ENCODE peak calls at places on chromosomes 1 and 21, in nine cellular contexts. S, M, E, D, J, T, Z, V and K are unnamed samples.

GRCh38 chr1:6262570-6263420 is 1.9 kb upstream of the GPR153 start:
- DNase-seq in V (no peak), J (no peak), E (no peak), D (no peak), T (no peak), M (no peak), Z (no peak), S (no peak), K (no peak)

GRCh38 chr1:152543808-152544207 is 22.8 kb downstream of the LCE3E start:
- DNase-seq in V (no peak), D (no peak), J (no peak), T (no peak), Z (no peak), S (no peak), E (peak), M (no peak), K (no peak)

GRCh38 chr1:85109475-85109874 is 61.2 kb upstream of the MCOLN3 start:
- DNase-seq in Z (no peak), J (peak), D (peak), T (no peak), M (no peak), S (peak), E (peak), V (peak), K (peak)

GRCh38 chr1:66505671-66506392 is 28.1 kb upstream of the SGIP1 start:
- DNase-seq in Z (no peak), D (no peak), T (no peak), S (no peak), E (peak), J (no peak), M (no peak), V (no peak), K (no peak)

GRCh38 chr1:183630748-183631147 is 4.8 kb downstream of the ARPC5 start:
- DNase-seq in D (no peak), E (peak), Z (no peak), T (no peak), J (no peak), V (no peak), S (no peak), M (no peak), K (no peak)

GRCh38 chr1:16324456-16324890 is 27.8 kb downstream of the FBXO42 start:
- DNase-seq in J (peak), D (no peak), S (no peak), M (no peak), Z (no peak), E (peak), V (peak), T (no peak), K (no peak)

GRCh38 chr1:121443131-121443530 is 258.4 kb downstream of the SRGAP2C start:
- DNase-seq in S (no peak), E (peak), T (no peak), V (no peak), D (no peak), J (no peak), M (no peak), Z (no peak), K (no peak)

GRCh38 chr1:165073402-165074007 is 283.0 kb downstream of the LMX1A start:
- DNase-seq in T (no peak), J (peak), S (peak), M (peak), V (peak), E (peak), Z (no peak), D (no peak), K (peak)

GRCh38 chr1:113913312-113913668 is 8.2 kb downstream of the DCLRE1B start:
- DNase-seq in J (no peak), S (no peak), Z (no peak), E (no peak), T (no peak), V (no peak), M (no peak), D (no peak), K (no peak)

GRCh38 chr1:228664399-228664914 is 70.8 kb upstream of the RHOU start:
- DNase-seq in V (peak), M (no peak), E (peak), T (peak), Z (peak), J (peak), D (peak), S (peak), K (peak)

GRCh38 chr1:54996359-54996868 is 2.3 kb upstream of the BSND start:
- DNase-seq in Z (no peak), E (peak), M (no peak), J (peak), S (peak), V (no peak), D (peak), T (peak), K (peak)

GRCh38 chr1:111565079-111565478 is 54.5 kb upstream of the RAP1A start:
- DNase-seq in M (no peak), T (no peak), J (no peak), S (no peak), D (no peak), Z (no peak), E (peak), V (no peak), K (no peak)

GRCh38 chr21:31752352-31752751 is 20.4 kb upstream of the SCAF4 start:
- DNase-seq in V (no peak), D (no peak), M (no peak), S (no peak), Z (no peak), E (no peak), T (no peak), J (no peak), K (no peak)

GRCh38 chr1:240027059-240027462 is 64.6 kb upstream of the FMN2 start:
- DNase-seq in E (peak), Z (no peak), V (peak), J (peak), D (no peak), M (no peak), S (peak), T (no peak), K (peak)

GRCh38 chr1:110615548-110616130 is 9.5 kb upstream of the KCNA2 start:
- DNase-seq in D (peak), E (peak), S (peak), V (peak), Z (no peak), M (peak), J (peak), T (no peak), K (peak)

GRCh38 chr1:2126331-2127180 is 68.0 kb downstream of the FAAP20 start:
- DNase-seq in M (no peak), J (no peak), Z (no peak), D (peak), V (no peak), T (no peak), E (no peak), S (no peak), K (no peak)

GRCh38 chr21:45786660-45787059 is 143.1 kb downstream of the PCBP3 start:
- DNase-seq in E (no peak), V (no peak), S (no peak), D (no peak), T (no peak), Z (no peak), M (no peak), J (no peak), K (no peak)